ENCODE peak calls at places on chromosomes 12 and 14, in nine cellular contexts. Q is transverse colon, M is fibroblast of lung, X is A549, D is fibroblast of pulmonary artery, H is IMR-90, O is Caco-2, S is Peyer's patch, E is fibroblast of mammary gland. K is an unnamed sample.

GRCh38 chr14:99251721-99252120 is 20.3 kb downstream of the BCL11B start:
- DNase-seq in H (no peak), X (no peak), E (no peak), M (no peak), Q (no peak), D (no peak), O (no peak), S (no peak), K (no peak)

GRCh38 chr14:23183076-23183475 is 384 bp downstream of the SLC7A8 start:
- DNase-seq in M (no peak), S (no peak), H (no peak), Q (no peak), D (no peak), E (no peak), X (no peak), O (no peak), K (no peak)

GRCh38 chr12:16949351-16949750 is 343.4 kb upstream of the LMO3 start:
- DNase-seq in X (no peak), E (no peak), Q (no peak), O (no peak), D (no peak), S (no peak), M (no peak), H (no peak), K (no peak)

GRCh38 chr12:76798864-76799263 is 34.9 kb downstream of the ZDHHC17 start:
- DNase-seq in O (no peak), S (no peak), H (no peak), D (no peak), X (no peak), Q (no peak), E (no peak), M (no peak), K (no peak)

GRCh38 chr12:97022831-97023230 is 115.8 kb downstream of the NEDD1 start:
- DNase-seq in O (no peak), H (no peak), D (no peak), E (no peak), X (no peak), M (no peak), S (no peak), Q (no peak), K (no peak)

GRCh38 chr12:47509398-47509851 is 196.4 kb downstream of the RPAP3 start:
- DNase-seq in X (no peak), H (peak), M (peak), E (peak), D (peak), Q (no peak), O (no peak), S (no peak), K (peak)

GRCh38 chr12:18752280-18752920 is 14.5 kb downstream of the CAPZA3 start:
- DNase-seq in D (peak), X (no peak), S (no peak), Q (no peak), O (no peak), H (peak), M (peak), E (peak), K (peak)

GRCh38 chr14:34322940-34323418 is 139.1 kb downstream of the SPTSSA start:
- DNase-seq in Q (peak), O (peak), E (peak), X (peak), D (peak), S (peak), H (peak), M (peak), K (peak)

GRCh38 chr14:73996731-73997107 is 22.4 kb downstream of the ENTPD5 start:
- DNase-seq in Q (no peak), X (no peak), H (no peak), S (no peak), O (no peak), E (no peak), M (no peak), D (no peak), K (no peak)

GRCh38 chr14:50260511-50260910 is 29.1 kb upstream of the SOS2 start:
- DNase-seq in E (peak), D (peak), M (peak), H (peak), O (no peak), S (no peak), Q (no peak), X (no peak), K (peak)

GRCh38 chr12:124046206-124046740 is 73.3 kb downstream of the ZNF664 start:
- DNase-seq in Q (no peak), H (no peak), S (no peak), X (no peak), D (no peak), M (no peak), O (no peak), E (peak), K (peak)

GRCh38 chr12:117034691-117035090 is 64.5 kb downstream of the TESC start:
- DNase-seq in E (no peak), S (no peak), O (no peak), M (no peak), D (no peak), H (no peak), X (no peak), Q (no peak), K (no peak)

GRCh38 chr14:54785111-54785777 is 117.4 kb downstream of the GCH1 start:
- DNase-seq in E (no peak), O (peak), X (no peak), H (no peak), D (no peak), M (no peak), Q (no peak), S (no peak), K (no peak)

GRCh38 chr12:93616584-93617101 is 44.2 kb downstream of the SOCS2 start:
- DNase-seq in Q (no peak), M (peak), X (peak), S (no peak), D (no peak), H (peak), E (peak), O (no peak), K (peak)

GRCh38 chr14:33475623-33476022 is 475.3 kb downstream of the EGLN3 start:
- DNase-seq in D (peak), E (peak), S (peak), H (no peak), X (no peak), M (peak), O (peak), Q (peak), K (peak)

GRCh38 chr14:104657563-104658324 is 31.7 kb upstream of the INF2 start:
- DNase-seq in E (no peak), O (no peak), S (peak), Q (no peak), H (no peak), D (no peak), X (no peak), M (no peak), K (no peak)

GRCh38 chr12:128820723-128821432 is 2.9 kb downstream of the SLC15A4 start:
- DNase-seq in O (no peak), Q (peak), H (no peak), S (no peak), E (no peak), M (no peak), D (no peak), X (no peak), K (peak)

GRCh38 chr12:124607681-124608425 is 40.4 kb upstream of the NCOR2 start:
- DNase-seq in O (no peak), S (no peak), H (no peak), Q (no peak), X (no peak), D (no peak), M (peak), E (peak), K (no peak)

GRCh38 chr12:1777798-1778197 is 42.6 kb upstream of the LRTM2 start:
- DNase-seq in E (peak), D (peak), M (peak), Q (no peak), H (peak), S (no peak), X (no peak), O (no peak), K (peak)

GRCh38 chr12:121124402-121125109 is 8.1 kb upstream of the P2RX7 start:
- DNase-seq in E (peak), Q (no peak), S (no peak), D (peak), H (peak), O (peak), M (peak), X (peak), K (peak)

GRCh38 chr14:22370084-22370847 is 218.8 kb downstream of the DAD1 start:
- DNase-seq in Q (no peak), S (no peak), D (no peak), M (peak), H (no peak), X (no peak), E (peak), O (no peak), K (no peak)

GRCh38 chr12:6638305-6638704 is 2.5 kb upstream of the LPAR5 start:
- DNase-seq in D (no peak), O (no peak), S (no peak), M (no peak), H (no peak), E (no peak), X (no peak), Q (no peak), K (no peak)
- H3K4me3 ChIP-seq in D (no peak), O (no peak), S (no peak), M (no peak), H (no peak), E (no peak), X (no peak), Q (no peak), K (no peak)

GRCh38 chr12:46382974-46383653 is 10.5 kb upstream of the SLC38A2 start:
- DNase-seq in S (peak), H (peak), X (peak), Q (peak), E (peak), M (peak), D (peak), O (peak), K (peak)
- TF ChIP-seq CTCF in S (no peak), H (no peak), X (peak), Q (peak), E (no peak), M (peak), D (no peak), O (peak), K (no peak)

GRCh38 chr14:67360469-67361206 is 510 bp downstream of the EIF2S1 start:
- DNase-seq in M (no peak), D (no peak), Q (no peak), O (no peak), H (no peak), E (no peak), S (no peak), X (peak), K (no peak)

GRCh38 chr14:67359775-67360468 is at the start of the genes ATP6V1D and EIF2S1:
- DNase-seq in Q (peak), H (peak), X (peak), M (peak), O (peak), D (peak), S (peak), E (peak), K (peak)

GRCh38 chr14:67359319-67359774 is 257 bp downstream of the ATP6V1D start:
- DNase-seq in H (peak), Q (peak), X (peak), D (peak), E (peak), O (peak), M (peak), S (no peak), K (peak)

GRCh38 chr14:67358914-67359313 is 690 bp downstream of the ATP6V1D start:
- DNase-seq in X (peak), H (no peak), M (no peak), O (no peak), D (no peak), S (no peak), Q (no peak), E (no peak), K (no peak)

GRCh38 chr14:67357583-67358354 is 1.8 kb downstream of the ATP6V1D start:
- DNase-seq in X (no peak), O (no peak), D (no peak), Q (no peak), E (peak), M (peak), S (no peak), H (peak), K (peak)
- H3K4me3 ChIP-seq in X (no peak), O (no peak), D (peak), Q (peak), E (peak), M (peak), S (peak), H (no peak), K (peak)

GRCh38 chr12:90015228-90015627 is 306.6 kb upstream of the ATP2B1 start:
- DNase-seq in X (no peak), S (no peak), O (no peak), M (peak), H (peak), D (peak), E (peak), Q (no peak), K (no peak)

GRCh38 chr12:90008277-90008676 is 299.6 kb upstream of the ATP2B1 start:
- DNase-seq in Q (no peak), X (no peak), H (no peak), E (no peak), O (no peak), M (no peak), S (no peak), D (no peak), K (peak)

GRCh38 chr12:90017316-90017715 is 308.7 kb upstream of the ATP2B1 start:
- DNase-seq in Q (no peak), H (no peak), S (no peak), O (no peak), E (no peak), X (no peak), D (no peak), M (no peak), K (no peak)

GRCh38 chr12:90010089-90010488 is 301.5 kb upstream of the ATP2B1 start:
- DNase-seq in O (no peak), Q (no peak), X (no peak), M (no peak), D (no peak), S (no peak), E (no peak), H (peak), K (no peak)

GRCh38 chr12:90013409-90013808 is 304.8 kb upstream of the ATP2B1 start:
- DNase-seq in H (peak), O (peak), E (peak), M (no peak), S (no peak), Q (no peak), D (peak), X (no peak), K (peak)
- TF ChIP-seq CTCF in H (peak), O (no peak), E (peak), M (peak), S (peak), Q (no peak), D (peak), X (no peak), K (peak)

DNA sequence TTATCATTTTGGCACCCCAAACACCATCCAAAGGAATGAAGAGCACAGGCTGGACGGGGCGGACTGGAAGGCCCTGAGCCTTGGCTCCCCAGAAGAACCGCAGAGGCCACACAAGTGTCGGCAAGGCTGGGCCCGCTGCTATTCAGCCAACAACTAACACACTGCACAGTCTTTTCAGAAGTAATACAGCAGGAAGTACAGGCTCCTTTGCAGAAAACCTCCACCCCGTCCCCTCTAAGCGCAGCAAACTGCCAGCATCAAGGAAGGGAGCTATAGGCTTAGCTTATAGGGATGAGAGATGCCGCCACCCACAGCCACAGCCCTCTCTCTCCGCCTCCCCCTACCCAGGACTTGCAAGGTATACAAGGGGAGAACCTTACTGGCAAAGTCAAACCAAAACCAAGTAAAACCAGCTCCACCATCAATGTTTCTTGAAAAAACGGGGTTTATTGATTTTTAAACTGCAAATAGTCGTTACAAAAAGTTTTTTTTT is 5.6 kb downstream of the ZFP36L1 start:
- DNase-seq in D (no peak), H (no peak), O (no peak), X (no peak), E (peak), Q (peak), M (peak), S (no peak), K (no peak)
- H3K4me3 ChIP-seq in D (peak), H (no peak), O (no peak), X (peak), E (no peak), Q (peak), M (no peak), S (peak), K (peak)

DNA sequence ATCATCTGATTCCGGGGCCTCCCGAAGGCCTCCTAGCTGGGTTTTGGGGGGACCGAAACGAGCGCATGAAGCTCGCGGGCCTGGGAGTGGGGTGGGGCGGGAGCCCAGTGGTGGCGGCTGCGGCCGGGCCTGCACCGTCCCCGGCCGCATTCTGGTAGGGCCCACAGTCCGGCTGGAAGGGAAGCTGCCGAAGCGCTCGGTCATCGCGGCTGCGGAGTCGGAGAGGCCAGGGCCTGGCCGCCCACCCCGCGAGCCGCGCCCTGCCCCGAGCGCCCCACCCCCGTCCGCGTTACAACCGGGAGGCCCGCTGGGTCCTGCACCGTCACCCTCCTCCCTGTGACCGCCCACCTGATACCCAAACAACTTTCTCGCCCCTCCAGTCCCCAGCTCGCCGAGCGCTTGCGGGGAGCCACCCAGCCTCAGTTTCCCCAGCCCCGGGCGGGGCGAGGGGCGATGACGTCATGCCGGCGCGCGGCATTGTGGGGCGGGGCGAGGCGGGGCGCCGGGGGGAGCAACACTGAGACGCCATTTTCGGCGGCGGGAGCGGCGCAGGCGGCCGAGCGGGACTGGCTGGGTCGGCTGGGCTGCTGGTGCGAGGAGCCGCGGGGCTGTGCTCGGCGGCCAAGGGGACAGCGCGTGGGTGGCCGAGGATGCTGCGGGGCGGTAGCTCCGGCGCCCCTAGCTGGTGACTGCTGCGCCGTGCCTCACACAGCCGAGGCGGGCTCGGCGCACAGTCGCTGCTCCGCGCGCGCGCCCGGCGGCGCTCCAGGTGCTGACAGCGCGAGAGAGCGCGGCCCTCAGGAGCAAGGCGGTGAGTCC is at the start of gene KLC1:
- DNase-seq in S (peak), H (peak), Q (peak), X (peak), M (peak), D (peak), O (peak), E (peak), K (peak)
- TF ChIP-seq CTCF in S (no peak), H (no peak), Q (no peak), X (no peak), M (no peak), D (no peak), O (no peak), E (no peak), K (no peak)

GRCh38 chr12:120012067-120012621 is 23.1 kb downstream of the BICDL1 start:
- DNase-seq in O (no peak), X (peak), Q (no peak), E (peak), M (peak), H (peak), S (no peak), D (peak), K (peak)

GRCh38 chr12:120010661-120011230 is 21.7 kb downstream of the BICDL1 start:
- DNase-seq in H (no peak), X (no peak), M (no peak), S (no peak), E (no peak), Q (no peak), O (no peak), D (no peak), K (no peak)

GRCh38 chr12:120015313-120015712 is 26.3 kb downstream of the BICDL1 start:
- DNase-seq in D (no peak), X (no peak), S (no peak), Q (no peak), E (no peak), M (no peak), O (no peak), H (no peak), K (no peak)

GRCh38 chr12:120019197-120019596 is 30.2 kb downstream of the BICDL1 start:
- DNase-seq in S (no peak), D (no peak), X (no peak), H (no peak), O (no peak), E (no peak), Q (no peak), M (no peak), K (no peak)

DNA sequence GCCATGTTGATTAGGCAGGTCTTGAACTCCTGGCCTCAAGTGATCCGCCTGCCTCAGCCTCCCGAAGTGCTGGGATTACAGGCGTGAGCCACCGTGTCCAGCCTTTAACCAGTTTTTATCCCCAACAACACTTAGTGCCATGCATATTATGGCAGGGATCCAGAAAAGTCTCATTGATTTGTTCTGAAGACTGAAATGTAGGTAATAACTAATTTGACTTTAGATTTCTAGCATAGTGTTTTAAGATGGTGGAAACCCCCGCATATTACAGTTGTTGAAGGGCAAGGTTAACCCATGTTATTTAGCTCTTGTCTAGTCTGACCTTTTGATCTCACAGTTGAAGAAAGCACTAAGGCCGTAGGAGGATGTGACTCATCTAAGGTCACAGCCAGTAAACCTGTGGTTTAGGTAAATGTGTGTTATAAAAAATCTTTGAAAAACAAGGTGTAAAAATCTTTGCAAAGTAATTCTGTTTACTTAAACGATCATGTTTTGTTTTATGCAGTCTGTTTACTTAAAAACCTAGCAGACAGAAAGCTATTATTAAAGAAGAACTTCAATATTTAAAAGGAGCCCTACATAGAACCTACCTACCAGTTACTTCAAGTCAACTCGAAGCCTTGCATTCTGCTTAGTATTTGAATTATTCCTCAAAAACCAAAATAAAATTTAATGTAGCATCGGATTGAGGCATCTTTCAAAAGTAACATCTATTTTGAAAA is 24.8 kb downstream of the BICDL1 start:
- DNase-seq in H (no peak), M (no peak), X (peak), E (no peak), Q (no peak), O (no peak), D (no peak), S (no peak), K (peak)
- H3K4me3 ChIP-seq in H (no peak), M (no peak), X (no peak), E (no peak), Q (no peak), O (no peak), D (no peak), S (no peak), K (no peak)

DNA sequence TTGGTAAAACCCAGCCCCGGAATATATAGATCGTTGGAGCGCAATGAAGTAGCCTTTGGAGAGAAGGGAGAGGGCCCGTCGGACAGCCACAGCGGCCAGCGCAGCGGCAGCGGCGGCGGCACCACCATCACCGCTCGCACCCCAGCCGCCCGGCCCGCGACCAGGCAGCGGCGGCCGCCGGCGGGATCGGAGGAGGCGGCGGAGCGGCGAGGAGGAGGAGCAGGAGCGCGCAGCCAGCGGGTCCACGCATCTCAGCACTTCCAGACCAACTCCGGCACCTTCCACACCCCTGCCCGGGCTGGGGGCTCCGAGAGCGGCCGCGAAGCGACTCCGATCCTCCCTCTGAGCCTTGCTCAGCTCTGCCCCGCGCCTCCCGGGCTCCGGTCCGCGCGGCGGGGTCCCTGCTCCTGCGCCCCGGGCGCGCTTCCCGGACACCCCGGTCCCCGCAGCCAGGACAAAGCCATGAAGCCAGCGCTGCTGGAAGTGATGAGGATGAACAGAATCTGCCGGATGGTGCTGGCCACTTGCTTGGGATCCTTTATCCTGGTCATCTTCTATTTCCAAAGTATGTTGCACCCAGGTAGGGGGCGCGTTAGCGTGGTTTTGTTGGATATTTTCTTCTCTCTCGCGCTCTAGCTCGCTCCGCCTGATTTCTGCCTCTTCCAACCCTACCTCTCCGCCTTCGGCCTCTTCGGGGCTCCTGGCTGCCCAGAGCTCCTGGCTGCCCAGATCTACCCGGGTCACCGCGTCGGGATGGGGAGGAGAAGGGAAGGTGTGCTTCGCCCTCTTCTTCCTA is 400 bp downstream of the CHST11 start:
- DNase-seq in X (peak), E (peak), O (peak), S (peak), H (peak), Q (peak), M (peak), D (peak), K (peak)
- TF ChIP-seq CTCF in X (peak), E (peak), O (peak), S (peak), H (peak), Q (peak), M (peak), D (peak), K (peak)

K was measured in fibroblast of villous mesenchyme.